ENCODE peak calls at places on chromosomes 11 and 22, in five cellular contexts. J is naive thymus-derived CD4-positive, alpha-beta T cell; Y is lung; R is body of pancreas; E is A549. I is an unnamed sample.

GRCh38 chr11:17443926-17444690 is 32.5 kb downstream of the ABCC8 start:
- DNase-seq in Y (no peak), J (no peak), E (no peak), R (no peak), I (no peak)

GRCh38 chr11:24155792-24156191 is 341.1 kb upstream of the LUZP2 start:
- DNase-seq in R (no peak), Y (no peak), J (no peak), E (no peak), I (no peak)

GRCh38 chr11:131581006-131581405 is 210.6 kb downstream of the NTM start:
- DNase-seq in R (no peak), J (no peak), Y (no peak), E (no peak), I (no peak)

GRCh38 chr11:85889676-85890579 is 34.7 kb downstream of the CCDC83 start:
- DNase-seq in E (peak), Y (no peak), J (no peak), R (no peak), I (no peak)

GRCh38 chr22:42931421-42932196 is 74.5 kb upstream of the ARFGAP3 start:
- DNase-seq in E (no peak), R (no peak), J (no peak), Y (no peak), I (no peak)

GRCh38 chr11:25650319-25650718 is 681.6 kb upstream of the ANO3 start:
- DNase-seq in Y (no peak), E (no peak), J (no peak), R (no peak), I (no peak)

GRCh38 chr11:31643831-31644230 is 134.3 kb downstream of the ELP4 start:
- DNase-seq in J (no peak), R (no peak), Y (no peak), E (peak), I (no peak)

GRCh38 chr11:13105237-13105844 is 96.2 kb downstream of the RASSF10 start:
- DNase-seq in Y (no peak), J (no peak), R (peak), E (no peak), I (no peak)

GRCh38 chr11:94826415-94826814 is 58.3 kb downstream of the AMOTL1 start:
- DNase-seq in J (no peak), R (no peak), E (no peak), Y (no peak), I (no peak)

GRCh38 chr11:117613521-117613920 is 183.5 kb downstream of the DSCAML1 start:
- DNase-seq in Y (no peak), E (no peak), R (no peak), J (no peak), I (no peak)

GRCh38 chr11:78350646-78351165 is 66.9 kb downstream of the GAB2 start:
- DNase-seq in Y (no peak), J (no peak), E (no peak), R (no peak), I (peak)

GRCh38 chr11:12188548-12189317 is 78.3 kb downstream of the MICAL2 start:
- DNase-seq in J (no peak), Y (no peak), E (no peak), R (no peak), I (no peak)

GRCh38 chr11:43987384-43988039 is 45.1 kb downstream of the C11orf96 start:
- DNase-seq in R (peak), J (no peak), Y (peak), E (no peak), I (peak)

GRCh38 chr22:30238661-30239420 is 7.7 kb downstream of the LIF start:
- DNase-seq in J (no peak), E (no peak), R (no peak), Y (peak), I (no peak)

GRCh38 chr22:24937114-24937513 is 9.4 kb downstream of the LHFPL7 start:
- DNase-seq in R (no peak), J (no peak), E (no peak), Y (no peak), I (no peak)

GRCh38 chr11:59857444-59858434 is 8.5 kb downstream of the TCN1 start:
- DNase-seq in Y (no peak), E (peak), R (no peak), J (no peak), I (no peak)

GRCh38 chr11:1499261-1499890 is 12.8 kb upstream of the MOB2 start:
- DNase-seq in E (no peak), Y (no peak), J (no peak), R (no peak), I (no peak)

DNA sequence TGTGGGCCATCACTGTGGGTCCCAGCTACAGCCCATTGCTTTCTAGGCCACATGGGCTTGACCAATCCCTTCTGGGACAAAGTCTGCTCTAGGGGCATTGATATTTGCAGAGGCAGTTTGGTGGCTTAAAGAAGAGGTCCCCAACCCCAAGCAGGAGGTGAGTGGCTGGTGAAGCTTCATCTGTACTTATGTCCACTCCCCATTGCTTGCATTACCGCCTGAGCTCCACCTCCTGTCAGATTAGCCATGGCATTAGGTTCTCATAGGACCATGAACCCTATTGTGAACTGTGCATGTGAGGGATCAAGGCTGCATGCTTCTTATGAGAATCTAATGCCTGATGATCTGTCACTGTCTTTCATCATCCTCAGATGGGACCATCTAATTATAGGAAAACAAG is 54.4 kb upstream of the CADM1 start:
- DNase-seq in J (no peak), R (no peak), E (no peak), Y (no peak), I (no peak)
- H3K27ac ChIP-seq in J (no peak), R (no peak), E (no peak), Y (no peak), I (no peak)

GRCh38 chr11:10457901-10458300 is 2.8 kb downstream of the AMPD3 start:
- DNase-seq in Y (no peak), J (no peak), R (no peak), E (no peak), I (no peak)
- H3K27ac ChIP-seq in Y (no peak), J (peak), R (no peak), E (no peak), I (no peak)

GRCh38 chr11:108122166-108122628 is 830 bp downstream of the ACAT1 start:
- DNase-seq in R (peak), Y (no peak), J (no peak), E (no peak), I (no peak)

GRCh38 chr11:108117746-108118371 is 3.5 kb upstream of the ACAT1 start:
- DNase-seq in J (no peak), E (peak), Y (no peak), R (no peak), I (no peak)

GRCh38 chr11:108125126-108125525 is 3.8 kb downstream of the ACAT1 start:
- DNase-seq in E (no peak), R (no peak), Y (no peak), J (no peak), I (no peak)

GRCh38 chr11:108115495-108116140 is 5.7 kb upstream of the ACAT1 start:
- DNase-seq in R (peak), J (no peak), E (peak), Y (peak), I (peak)

DNA sequence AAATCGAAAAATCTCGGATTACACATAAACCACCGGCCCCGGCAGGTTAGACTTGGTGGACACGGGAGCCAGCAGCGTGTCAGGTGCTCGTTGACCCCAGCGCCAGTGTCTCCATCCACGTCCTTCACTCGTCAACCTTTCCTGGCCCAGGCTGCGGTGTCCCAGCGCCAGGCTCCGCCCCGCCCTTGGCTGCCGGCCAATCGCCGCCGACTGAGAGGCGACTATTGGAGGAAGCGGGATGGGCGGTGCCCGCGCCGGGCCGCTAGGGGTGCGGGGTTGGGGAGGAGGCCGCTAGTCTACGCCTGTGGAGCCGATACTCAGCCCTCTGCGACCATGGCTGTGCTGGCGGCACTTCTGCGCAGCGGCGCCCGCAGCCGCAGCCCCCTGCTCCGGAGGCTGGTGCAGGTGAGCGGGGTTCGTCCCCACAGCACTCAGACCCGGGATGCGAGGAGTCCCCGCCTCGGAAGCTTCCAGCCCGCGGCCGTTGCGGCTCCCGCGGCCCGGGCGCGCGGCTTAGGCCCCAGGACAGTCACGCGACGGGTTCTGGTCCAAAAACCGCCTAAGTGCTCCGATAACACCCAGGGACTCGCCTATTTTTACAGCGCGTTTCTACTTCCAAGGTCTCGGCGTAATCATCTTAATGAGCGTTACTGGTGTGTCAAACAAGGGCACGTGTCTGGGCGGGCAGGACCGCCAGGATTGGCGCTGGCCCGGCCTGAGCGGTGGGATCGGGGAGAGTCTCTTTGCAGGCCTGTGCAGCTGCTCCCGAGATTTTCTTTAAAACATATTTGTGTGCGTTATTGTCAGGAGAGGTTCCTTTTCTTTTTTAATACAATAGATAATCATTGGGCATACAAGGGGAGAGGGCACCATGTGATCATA is at the start of gene ACAT1:
- DNase-seq in E (peak), Y (peak), J (peak), R (peak), I (peak)
- H3K27ac ChIP-seq in E (peak), Y (peak), J (peak), R (peak), I (peak)

DNA sequence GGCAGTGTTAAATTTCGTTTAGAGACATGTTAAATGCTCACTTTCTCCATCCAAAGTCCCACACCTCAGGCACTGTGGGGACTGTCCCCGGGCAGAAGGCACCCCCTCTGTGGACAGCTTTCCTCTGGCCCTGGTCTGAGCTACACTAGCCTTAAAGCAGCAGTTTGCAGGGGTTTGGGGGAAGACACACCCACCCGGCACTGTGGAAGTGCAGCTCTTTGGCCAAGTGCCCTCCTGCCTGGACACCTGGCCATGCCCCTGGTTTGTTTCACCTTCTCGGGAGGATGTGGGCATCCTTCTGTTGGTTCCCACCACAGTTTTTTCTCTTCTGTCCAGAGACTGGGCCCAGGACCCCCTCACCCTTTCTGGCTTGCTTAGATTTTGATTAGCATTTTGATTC is 1254.7 kb downstream of the BRD1 start:
- DNase-seq in J (no peak), R (no peak), E (no peak), Y (no peak), I (no peak)
- H3K27ac ChIP-seq in J (no peak), R (no peak), E (no peak), Y (no peak), I (no peak)

DNA sequence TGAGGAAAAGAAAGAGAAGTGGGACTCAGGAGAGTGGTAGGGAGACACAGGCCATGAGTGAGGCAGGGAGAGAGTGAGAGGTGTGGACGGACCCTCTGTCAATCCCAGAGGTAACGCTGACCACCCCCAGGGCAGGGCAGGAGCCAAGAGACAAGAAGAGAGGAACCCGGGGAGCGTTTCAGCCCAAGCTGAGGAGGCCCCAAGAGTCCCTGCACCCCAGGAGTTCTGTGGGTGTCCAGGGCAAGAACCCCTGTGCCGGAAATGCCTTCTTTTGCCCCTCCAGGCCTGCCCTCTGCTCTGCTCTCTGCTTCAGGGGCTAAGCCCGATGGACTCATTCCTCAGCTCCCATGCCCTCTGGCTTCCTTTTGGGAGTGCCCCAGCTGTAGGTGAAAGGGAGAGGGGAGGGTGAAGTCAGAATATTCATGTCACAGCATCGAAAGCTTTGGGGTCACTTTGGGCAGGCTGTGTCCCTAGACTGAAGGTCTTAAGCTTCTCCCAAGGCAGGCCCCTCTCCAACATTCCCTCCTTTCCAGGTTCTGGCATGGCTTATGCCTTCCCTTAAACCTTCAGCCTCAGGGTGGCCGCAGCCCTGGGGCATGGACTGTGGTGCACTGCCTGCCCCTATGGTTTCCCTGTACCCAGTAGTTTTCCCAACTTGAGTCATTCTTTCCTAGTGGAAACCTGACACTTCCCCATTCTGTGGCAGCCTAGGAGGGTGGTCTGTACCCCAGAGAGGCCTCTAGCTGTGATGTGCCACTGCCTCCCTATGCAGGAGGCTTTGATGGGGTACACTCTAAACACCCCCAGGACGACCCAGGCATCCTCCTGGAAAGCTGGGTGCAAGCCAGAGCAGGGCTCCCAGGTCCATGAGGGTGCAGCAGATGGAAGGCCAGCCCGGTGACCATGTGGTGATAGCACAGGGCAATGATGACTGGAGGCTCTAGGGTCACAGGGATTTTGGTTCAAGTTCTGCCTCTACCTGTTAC is 27.1 kb downstream of the MYEOV start:
- DNase-seq in Y (no peak), E (no peak), R (no peak), J (no peak), I (no peak)
- H3K27ac ChIP-seq in Y (no peak), E (peak), R (no peak), J (no peak), I (no peak)